ENCODE peak calls at places on chromosomes 11 and 22, in six cellular contexts. P, E, T, Q, Y and L are unnamed samples.

GRCh38 chr11:42251984-42252383 is 792.5 kb upstream of the LRRC4C start:
- DNase-seq in Y (no peak), P (no peak), Q (no peak), T (no peak), E (no peak), L (no peak)

GRCh38 chr11:128575956-128576340 is 11.4 kb downstream of the ETS1 start:
- DNase-seq in E (no peak), Y (no peak), P (peak), T (no peak), Q (no peak), L (no peak)

GRCh38 chr11:123159146-123159857 is 35.7 kb downstream of the CLMP start:
- DNase-seq in Q (no peak), Y (no peak), P (peak), T (no peak), E (no peak), L (no peak)

GRCh38 chr22:42134033-42135020 is 3.7 kb upstream of the CYP2D6 start:
- DNase-seq in P (no peak), Q (no peak), E (no peak), T (no peak), Y (no peak), L (no peak)

GRCh38 chr11:60334005-60334620 is 7.1 kb downstream of the MS4A6E start:
- DNase-seq in Q (peak), T (peak), Y (no peak), P (peak), E (peak), L (peak)

GRCh38 chr11:94504689-94505293 is 7.5 kb upstream of the C11orf97 start:
- DNase-seq in Y (no peak), P (peak), T (peak), E (peak), Q (peak), L (peak)

GRCh38 chr11:36361901-36362391 is 65.9 kb downstream of the PRR5L start:
- DNase-seq in Q (no peak), E (no peak), T (no peak), P (peak), Y (no peak), L (peak)

GRCh38 chr22:26805131-26805530 is 147.7 kb downstream of the MIAT start:
- DNase-seq in Y (no peak), T (no peak), E (no peak), Q (no peak), P (peak), L (no peak)

GRCh38 chr11:30855383-30856006 is 269.3 kb upstream of the MPPED2 start:
- DNase-seq in Y (no peak), Q (peak), P (peak), T (no peak), E (no peak), L (no peak)

GRCh38 chr11:115469361-115469760 is 34.9 kb downstream of the CADM1 start:
- DNase-seq in Q (no peak), T (no peak), P (no peak), Y (peak), E (no peak), L (no peak)

GRCh38 chr22:23913306-23913660 is 19.1 kb downstream of the MIF start:
- DNase-seq in Y (no peak), T (no peak), Q (no peak), P (no peak), E (no peak), L (no peak)

GRCh38 chr11:17563248-17563647 is 16.2 kb downstream of the OTOG start:
- DNase-seq in P (no peak), Y (no peak), T (no peak), E (no peak), Q (no peak), L (peak)

DNA sequence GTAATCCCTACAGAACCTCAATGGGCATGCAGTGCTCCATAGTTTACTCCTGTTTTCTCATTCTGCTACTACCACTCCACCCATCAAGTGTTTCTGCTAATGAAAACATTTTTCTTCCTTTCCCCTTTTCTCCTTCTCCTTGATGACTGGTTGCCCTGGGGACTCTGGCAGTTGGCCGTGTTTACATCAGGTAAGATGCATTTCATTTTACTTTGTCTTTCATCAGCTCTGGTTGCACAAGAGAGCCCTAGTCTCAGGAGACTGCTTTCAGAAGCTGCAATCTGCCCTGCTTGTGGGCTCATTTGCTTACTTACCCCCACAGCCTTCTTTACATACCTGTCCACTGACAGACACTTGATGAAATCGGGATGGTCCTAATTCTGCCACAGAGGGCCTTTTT is 19.6 kb upstream of the LIMK2 start:
- DNase-seq in T (no peak), P (peak), Y (no peak), E (no peak), Q (no peak), L (no peak)
- TF ChIP-seq BHLHE40 in T (no peak), P (no peak), Y (no peak), E (no peak), Q (no peak), L (no peak)

DNA sequence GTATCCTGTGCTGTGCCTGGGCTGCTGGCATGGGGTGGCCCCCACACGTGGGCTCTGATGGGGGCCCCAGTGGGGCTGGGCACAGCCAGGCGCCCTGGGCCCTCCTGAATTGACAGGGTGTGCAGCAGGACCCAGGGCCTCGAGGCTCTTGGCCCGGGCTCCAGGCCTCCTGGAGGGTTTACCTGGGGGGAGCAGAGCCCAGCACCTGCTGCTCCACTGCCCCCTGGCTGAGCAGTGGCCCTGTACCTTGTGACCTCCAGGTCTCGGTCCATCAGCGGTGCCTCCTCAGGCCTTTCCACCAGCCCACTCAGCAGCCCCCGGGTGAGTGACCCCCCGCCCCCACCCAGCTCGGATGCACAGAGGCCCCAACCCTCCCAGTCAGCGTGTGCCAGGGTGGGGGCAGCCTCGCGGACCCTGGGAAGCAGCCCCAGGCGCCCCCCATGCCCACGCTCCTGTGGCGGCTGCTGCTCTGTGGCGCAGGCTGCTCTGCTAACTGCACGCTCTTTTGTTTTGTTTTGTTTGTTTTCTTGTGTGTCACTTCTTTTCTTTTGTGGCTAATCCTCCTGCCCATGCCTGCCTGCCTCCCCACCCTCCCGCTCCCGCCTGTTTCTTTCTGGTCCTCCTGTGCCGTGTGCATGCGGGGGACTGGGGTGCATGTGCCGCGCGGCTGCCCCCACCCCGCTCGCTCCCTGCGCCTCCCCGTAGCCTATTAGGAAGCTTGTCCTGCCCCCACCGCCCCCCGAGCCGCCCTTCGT is 36.9 kb downstream of the MOB2 start:
- DNase-seq in T (no peak), Y (no peak), P (no peak), E (no peak), Q (no peak), L (no peak)
- TF ChIP-seq BHLHE40 in T (no peak), Y (no peak), P (no peak), E (no peak), Q (no peak), L (no peak)

GRCh38 chr11:92793189-92793588 is 176.3 kb upstream of the MTNR1B start:
- DNase-seq in Q (no peak), E (no peak), T (no peak), P (no peak), Y (no peak), L (no peak)

GRCh38 chr11:92789761-92790160 is 179.7 kb upstream of the MTNR1B start:
- DNase-seq in T (no peak), E (no peak), Y (no peak), Q (no peak), P (no peak), L (no peak)

GRCh38 chr11:92794783-92795182 is 174.7 kb upstream of the MTNR1B start:
- DNase-seq in Q (no peak), P (no peak), T (no peak), E (no peak), Y (no peak), L (peak)

GRCh38 chr11:92790376-92790775 is 179.1 kb upstream of the MTNR1B start:
- DNase-seq in Q (no peak), T (no peak), Y (no peak), E (no peak), P (no peak), L (no peak)

GRCh38 chr11:92791886-92792285 is 177.6 kb upstream of the MTNR1B start:
- DNase-seq in E (no peak), P (no peak), T (no peak), Y (no peak), Q (no peak), L (no peak)
- TF ChIP-seq BHLHE40 in E (no peak), P (no peak), T (no peak), Y (no peak), Q (no peak), L (no peak)

DNA sequence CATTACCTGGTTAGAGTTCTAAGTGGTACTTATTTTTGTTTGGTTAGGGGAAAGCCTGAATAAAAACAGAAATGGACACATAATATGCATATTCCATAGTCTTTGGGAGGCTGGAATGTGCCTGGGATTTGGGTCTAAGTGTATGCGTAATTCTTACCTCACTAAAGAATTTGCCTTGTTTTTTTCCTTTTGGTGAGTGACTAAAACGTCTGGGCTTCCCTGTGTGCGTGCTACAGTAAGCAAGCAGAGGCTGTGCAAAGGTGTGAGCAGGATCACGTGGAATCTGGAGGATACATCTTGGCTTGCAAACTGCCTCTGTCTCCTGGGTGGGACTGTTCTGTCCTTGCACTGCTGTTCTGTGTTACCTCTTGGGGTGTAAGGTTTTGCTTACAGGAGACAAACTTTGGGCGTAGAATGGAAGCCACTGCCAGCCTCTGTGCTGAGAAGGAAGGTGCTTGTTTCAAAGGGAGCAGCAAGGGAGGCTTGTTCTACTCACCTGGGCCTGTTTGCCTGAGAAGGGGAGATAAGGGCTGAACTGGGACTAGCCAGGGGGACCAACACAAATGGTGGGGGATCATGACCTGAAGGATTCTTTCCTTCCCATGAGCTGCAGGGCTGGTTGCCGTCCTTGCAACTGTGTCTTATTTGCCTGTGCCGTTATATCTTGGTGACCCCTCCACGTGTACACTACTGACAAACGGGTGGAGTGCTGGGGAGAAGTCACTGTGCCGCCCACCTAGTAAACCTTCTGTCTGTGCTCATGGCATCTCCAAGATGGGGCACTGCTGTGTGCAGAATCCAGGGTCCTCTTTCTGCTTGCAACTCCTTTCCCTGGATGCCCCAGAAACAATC is 4.5 kb downstream of the NEAT1 start:
- DNase-seq in Q (no peak), Y (no peak), E (no peak), T (no peak), P (peak), L (no peak)
- TF ChIP-seq BHLHE40 in Q (peak), Y (peak), E (peak), T (no peak), P (peak), L (no peak)

GRCh38 chr11:73141309-73142127 is 600 bp downstream of the FCHSD2 start:
- DNase-seq in Q (peak), Y (no peak), T (peak), P (peak), E (peak), L (peak)
- TF ChIP-seq BHLHE40 in Q (no peak), Y (no peak), T (no peak), P (peak), E (no peak), L (no peak)

GRCh38 chr22:45309422-45310227 is at the start of gene FAM118A:
- DNase-seq in Q (peak), T (peak), Y (peak), E (peak), P (peak), L (peak)
- TF ChIP-seq BHLHE40 in Q (no peak), T (no peak), Y (peak), E (no peak), P (peak), L (no peak)

DNA sequence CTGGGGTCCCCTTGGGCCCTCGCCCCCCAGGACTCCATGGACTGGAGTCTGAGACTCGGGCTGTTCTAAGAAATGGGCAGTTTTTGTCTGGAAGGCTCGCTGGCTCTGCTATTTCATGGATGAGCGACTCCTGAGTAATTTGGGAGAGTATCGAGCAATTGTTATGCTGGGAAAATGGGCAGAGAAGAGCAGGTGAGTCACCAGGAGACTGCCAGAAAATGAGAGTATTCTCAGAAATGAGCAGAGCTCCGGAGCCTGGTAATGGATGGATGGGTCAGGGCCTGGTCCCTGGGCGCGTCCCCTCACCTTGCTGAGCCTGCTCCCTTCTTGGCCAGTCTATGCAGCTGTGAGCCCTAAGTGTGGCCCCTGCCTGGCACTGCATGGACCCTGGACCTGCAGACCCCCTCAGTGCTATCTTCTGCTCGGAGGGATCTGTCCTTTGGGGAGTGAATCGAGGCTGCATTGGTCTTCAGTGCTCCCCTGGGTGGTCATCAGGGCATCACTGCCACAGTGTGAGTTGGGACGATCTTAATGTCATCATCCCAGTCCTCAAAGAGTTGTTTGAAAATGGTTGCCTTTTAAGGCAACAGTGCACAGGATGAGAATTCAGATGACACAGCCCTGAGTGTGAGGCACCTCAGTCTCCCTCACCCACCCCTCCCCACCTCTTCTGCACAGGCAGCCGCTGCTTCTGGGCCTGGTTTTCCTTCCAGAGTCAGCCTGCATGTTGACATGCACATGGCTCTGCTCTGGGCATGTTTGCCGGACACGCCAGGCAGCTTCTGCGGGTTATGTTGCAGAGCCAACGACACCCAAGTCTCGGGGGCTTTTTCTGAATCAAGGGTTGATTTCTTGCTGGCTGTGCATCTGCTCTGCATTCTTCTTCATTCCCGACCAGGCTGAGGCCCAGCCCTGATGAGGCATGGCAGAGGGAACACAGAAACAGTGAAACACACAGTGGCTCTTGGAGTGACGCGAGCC is 519.0 kb downstream of the TBC1D22A start:
- DNase-seq in P (peak), Q (no peak), T (no peak), E (peak), Y (no peak), L (no peak)
- TF ChIP-seq BHLHE40 in P (no peak), Q (no peak), T (no peak), E (no peak), Y (no peak), L (no peak)